ENCODE peak calls at places on chromosomes 3 and 15, in nine cellular contexts. T is spleen, F is adrenal gland, J is thyroid gland, D is ovary, N is A549, S is IMR-90, A is tibial nerve, U is suprapubic skin. C is an unnamed sample. For H3K4me1, the result is how much of the 10 kb centered on the place peaks cover.

GRCh38 chr15:81182031-81182745 is 14.5 kb upstream of the IL16 start:
- DNase-seq in T (no peak), F (no peak), J (no peak), D (no peak), N (no peak), S (peak), A (no peak), U (peak), C (no peak)

GRCh38 chr3:98980915-98981596 is 79.6 kb upstream of the DCBLD2 start:
- DNase-seq in T (no peak), F (no peak), J (no peak), D (no peak), N (no peak), S (peak), A (no peak), U (no peak), C (no peak)

GRCh38 chr3:23253214-23253613 is 50.1 kb downstream of the UBE2E2 start:
- DNase-seq in T (no peak), F (no peak), J (no peak), D (no peak), N (no peak), S (no peak), A (no peak), U (no peak), C (no peak)

GRCh38 chr3:12545473-12545791 is at the start of gene MKRN2OS:
- DNase-seq in T (no peak), F (no peak), J (no peak), D (no peak), N (no peak), S (peak), A (no peak), U (no peak), C (peak)

GRCh38 chr3:76367281-76367680 is 581.9 kb upstream of the ZNF717 start:
- DNase-seq in T (no peak), F (no peak), J (no peak), D (no peak), N (no peak), S (peak), A (no peak), U (no peak), C (no peak)

GRCh38 chr3:50298836-50299637 is at the start of the genes HYAL3 and NAA80:
- DNase-seq in T (peak), F (peak), J (peak), D (peak), N (peak), S (peak), A (peak), U (peak), C (peak)

GRCh38 chr3:41997702-41998551 is 36.0 kb upstream of the ULK4 start:
- DNase-seq in T (no peak), F (no peak), J (peak), D (no peak), N (no peak), S (peak), A (no peak), U (no peak), C (no peak)

GRCh38 chr15:79455361-79455760 is 23.2 kb downstream of the MINAR1 start:
- DNase-seq in T (no peak), F (no peak), J (no peak), D (no peak), N (no peak), S (peak), A (no peak), U (no peak), C (no peak)

GRCh38 chr3:127699098-127699945 is 26.6 kb downstream of the ABTB1 start:
- DNase-seq in T (peak), F (no peak), J (no peak), D (no peak), N (no peak), S (peak), A (no peak), U (no peak), C (no peak)
- H3K4me1 ChIP-seq in T (half or more), F (half or more), J (under half), D (under half), N (half or more), S (under half), A (under half), U (half or more), C (under half)

DNA sequence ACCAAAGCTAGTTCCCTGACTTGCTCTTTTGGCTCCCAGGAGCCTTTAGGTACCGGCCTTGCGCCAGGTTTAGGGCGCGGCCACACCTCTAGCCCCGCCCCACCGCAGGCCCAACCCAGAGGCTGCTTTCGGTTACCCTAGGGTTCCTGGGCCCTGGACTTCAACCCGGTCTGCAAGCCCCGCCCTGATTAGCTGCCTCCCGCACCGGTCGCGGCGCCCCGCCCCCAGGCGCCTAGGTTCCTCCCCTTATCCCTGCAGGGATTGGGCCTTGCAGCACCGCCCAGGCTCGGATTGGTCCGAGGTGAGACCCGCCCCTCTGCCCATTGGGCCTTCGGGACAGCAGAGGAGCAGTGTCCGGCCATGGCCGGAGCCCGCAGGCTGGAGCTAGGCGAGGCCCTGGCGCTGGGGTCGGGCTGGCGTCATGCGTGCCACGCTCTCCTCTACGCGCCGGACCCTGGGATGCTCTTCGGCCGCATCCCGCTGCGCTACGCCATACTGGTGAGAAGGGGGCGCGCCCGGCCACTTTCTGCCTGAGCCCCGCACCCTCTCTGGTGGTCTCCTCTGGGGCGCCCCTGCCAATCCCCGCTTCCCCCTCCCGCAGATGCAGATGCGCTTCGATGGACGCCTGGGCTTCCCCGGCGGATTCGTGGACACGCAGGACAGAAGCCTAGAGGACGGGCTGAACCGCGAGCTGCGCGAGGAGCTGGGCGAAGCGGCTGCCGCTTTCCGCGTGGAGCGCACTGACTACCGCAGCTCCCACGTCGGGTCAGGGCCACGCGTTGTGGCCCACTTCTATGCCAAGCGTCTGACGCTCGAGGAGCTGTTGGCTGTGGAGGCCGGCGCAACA is at the start of gene NUDT16:
- DNase-seq in T (peak), F (peak), J (peak), D (peak), N (peak), S (peak), A (peak), U (peak), C (peak)
- TF ChIP-seq POLR2A in T (peak), F (peak), J (peak), D (peak), N (peak), S (peak), A (peak), U (peak), C (peak)

GRCh38 chr3:128469584-128469983 is 2.9 kb upstream of the DNAJB8 start:
- DNase-seq in T (no peak), F (no peak), J (no peak), D (no peak), N (no peak), S (no peak), A (no peak), U (no peak), C (no peak)

GRCh38 chr3:128470134-128470915 is 3.6 kb upstream of the DNAJB8 start:
- DNase-seq in T (no peak), F (no peak), J (no peak), D (no peak), N (no peak), S (no peak), A (no peak), U (no peak), C (no peak)

GRCh38 chr3:128469128-128469527 is 2.4 kb upstream of the DNAJB8 start:
- DNase-seq in T (no peak), F (no peak), J (no peak), D (no peak), N (no peak), S (no peak), A (no peak), U (no peak), C (no peak)

GRCh38 chr3:128466840-128467541 is at the start of gene DNAJB8:
- DNase-seq in T (no peak), F (no peak), J (no peak), D (no peak), N (no peak), S (no peak), A (no peak), U (no peak), C (no peak)

GRCh38 chr3:128468285-128468790 is 1.6 kb upstream of the DNAJB8 start:
- DNase-seq in T (no peak), F (no peak), J (no peak), D (no peak), N (no peak), S (no peak), A (no peak), U (no peak), C (no peak)
- H3K4me1 ChIP-seq in T (under half), F (under half), J (under half), D (under half), N (under half), S (under half), A (under half), U (under half), C (under half)

DNA sequence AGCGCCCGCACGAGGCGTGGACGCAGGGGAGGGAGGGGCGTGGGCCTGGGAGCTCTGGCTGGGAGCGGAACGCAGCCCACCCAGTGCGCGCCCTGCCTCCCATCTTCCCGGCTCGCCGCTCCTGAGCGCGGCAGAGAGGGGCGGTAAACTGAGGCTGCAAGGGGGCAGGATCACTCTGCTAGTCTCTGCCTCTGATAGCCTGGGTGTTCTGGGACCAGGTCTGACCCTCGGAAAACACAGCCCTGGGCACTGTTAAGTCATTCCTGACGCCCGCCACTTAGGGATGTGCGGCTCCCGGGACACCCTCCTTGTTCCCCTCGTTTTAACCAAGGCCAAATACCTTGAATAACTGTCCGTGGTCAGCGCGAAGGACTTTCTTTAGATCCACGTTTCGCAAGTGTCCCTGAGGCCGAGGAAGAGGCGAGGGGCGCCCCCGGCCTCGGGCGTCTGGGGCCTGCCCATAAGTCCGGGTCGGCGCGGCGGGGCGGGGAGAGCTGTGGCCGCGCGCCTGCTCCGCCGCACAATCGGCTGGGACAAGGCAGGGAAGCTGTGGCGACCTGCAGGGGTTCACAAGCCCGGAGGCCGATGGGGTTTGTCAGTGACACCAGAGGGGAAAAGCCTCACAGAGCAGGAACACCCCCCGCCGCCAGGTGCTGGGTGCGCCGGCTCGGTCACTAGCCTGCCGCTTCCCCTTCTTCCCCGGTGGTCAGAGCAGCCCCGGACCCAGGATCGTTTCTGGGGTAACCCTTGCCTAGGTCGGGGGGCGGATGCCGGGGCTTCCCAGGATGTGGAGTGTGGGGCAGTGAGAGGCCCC is 1.5 kb downstream of the ITPKA start:
- DNase-seq in T (peak), F (no peak), J (no peak), D (no peak), N (no peak), S (no peak), A (no peak), U (no peak), C (no peak)
- TF ChIP-seq POLR2A in T (no peak), F (no peak), J (no peak), D (no peak), N (no peak), S (no peak), A (no peak), U (no peak), C (no peak)

DNA sequence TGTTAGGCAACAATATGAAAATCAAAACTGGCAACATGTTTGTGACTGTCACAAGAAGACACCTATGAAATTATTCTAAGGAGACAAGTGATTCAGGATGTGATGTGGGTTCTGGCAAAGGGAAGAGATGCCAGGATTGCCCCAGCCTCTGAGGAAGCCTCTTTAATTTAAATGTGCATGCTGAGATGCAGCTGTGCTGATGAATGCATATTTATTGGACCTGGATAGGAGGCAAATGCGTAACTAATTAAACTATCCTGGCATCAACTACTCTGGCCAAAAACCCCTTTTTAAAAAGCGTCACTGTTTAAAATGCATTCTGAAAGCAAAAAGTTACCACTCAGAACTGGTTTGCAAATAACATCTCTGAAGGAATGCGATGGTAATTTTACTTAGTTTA is 176.5 kb upstream of the DPH6 start:
- DNase-seq in T (no peak), F (no peak), J (no peak), D (no peak), N (no peak), S (no peak), A (no peak), U (no peak), C (no peak)
- H3K4me1 ChIP-seq in T (under half), F (under half), J (under half), D (under half), N (under half), S (under half), A (under half), U (under half), C (under half)

C was measured in body of pancreas.